ENCODE peak calls at places on chromosome 9, in six cellular contexts. P, F, G, I, B and R are unnamed samples.

GRCh38 chr9:92029553-92029952 is 79.5 kb upstream of the ROR2 start:
- DNase-seq in G (no peak), F (no peak), P (no peak), B (no peak), I (no peak), R (no peak)

GRCh38 chr9:124180557-124180956 is 77.2 kb upstream of the NEK6 start:
- DNase-seq in G (no peak), B (no peak), I (peak), F (no peak), P (no peak), R (no peak)

GRCh38 chr9:137703842-137704508 is 85.2 kb downstream of the EHMT1 start:
- DNase-seq in B (no peak), G (no peak), F (no peak), P (no peak), I (no peak), R (no peak)

GRCh38 chr9:28249424-28249823 is 676.1 kb upstream of the C9orf72 start:
- DNase-seq in G (no peak), F (no peak), B (no peak), I (no peak), P (no peak), R (no peak)

GRCh38 chr9:3525088-3525835 is 539 bp downstream of the RFX3 start:
- DNase-seq in B (no peak), G (no peak), F (peak), P (no peak), I (no peak), R (no peak)

GRCh38 chr9:89009049-89009840 is 18.0 kb downstream of the S1PR3 start:
- DNase-seq in G (no peak), I (no peak), B (no peak), P (no peak), F (no peak), R (no peak)

GRCh38 chr9:78958887-78959286 is 612.9 kb upstream of the TLE4 start:
- DNase-seq in F (no peak), G (no peak), B (no peak), I (no peak), P (no peak), R (no peak)

GRCh38 chr9:84874583-84874982 is 205.1 kb downstream of the NTRK2 start:
- DNase-seq in B (no peak), G (no peak), P (no peak), I (no peak), F (no peak), R (no peak)

GRCh38 chr9:137103206-137103999 is 11.1 kb downstream of the DPP7 start:
- DNase-seq in G (no peak), F (no peak), P (no peak), B (no peak), I (no peak), R (no peak)

GRCh38 chr9:22037954-22038690 is 29.0 kb upstream of the CDKN2B start:
- DNase-seq in F (no peak), G (peak), B (no peak), I (peak), P (peak), R (no peak)

GRCh38 chr9:128703616-128704355 is 1.5 kb downstream of the PKN3 start:
- DNase-seq in F (no peak), P (no peak), G (no peak), I (no peak), B (no peak), R (no peak)

GRCh38 chr9:127918201-127919107 is 1.6 kb upstream of the ST6GALNAC4 start:
- DNase-seq in P (no peak), G (no peak), B (no peak), I (no peak), F (no peak), R (no peak)

GRCh38 chr9:128819716-128820664 is 1.7 kb downstream of the ENDOG start:
- DNase-seq in P (no peak), I (no peak), F (peak), G (no peak), B (no peak), R (peak)

GRCh38 chr9:84404095-84404686 is 63.6 kb upstream of the SLC28A3 start:
- DNase-seq in G (no peak), I (no peak), P (peak), B (no peak), F (peak), R (no peak)

GRCh38 chr9:130880599-130881220 is 15.9 kb downstream of the QRFP start:
- DNase-seq in P (no peak), B (no peak), I (no peak), G (no peak), F (no peak), R (no peak)

GRCh38 chr9:110160685-110161084 is 47.3 kb downstream of the C9orf152 start:
- DNase-seq in B (no peak), P (no peak), F (no peak), G (no peak), I (no peak), R (no peak)

GRCh38 chr9:93303806-93304573 is 120.1 kb downstream of the WNK2 start:
- DNase-seq in G (no peak), I (no peak), F (no peak), P (no peak), B (no peak), R (no peak)

GRCh38 chr9:70406446-70406862 is 8.0 kb downstream of the KLF9 start:
- DNase-seq in B (no peak), P (no peak), F (peak), G (peak), I (no peak), R (no peak)

GRCh38 chr9:108478871-108479332 is 376.9 kb downstream of the ACTL7B start:
- DNase-seq in G (peak), I (peak), P (peak), F (no peak), B (no peak), R (no peak)

GRCh38 chr9:5843450-5844249 is 10.7 kb upstream of the ERMP1 start:
- DNase-seq in B (no peak), I (peak), F (peak), G (peak), P (no peak), R (no peak)

GRCh38 chr9:113992276-113992951 is 85.7 kb downstream of the AMBP start:
- DNase-seq in B (no peak), F (no peak), I (no peak), P (no peak), G (no peak), R (no peak)

GRCh38 chr9:124295097-124295794 is 37.5 kb downstream of the NEK6 start:
- DNase-seq in G (no peak), F (peak), P (no peak), B (no peak), I (no peak), R (no peak)

GRCh38 chr9:127954831-127955293 is 17.2 kb upstream of the DPM2 start:
- DNase-seq in G (no peak), B (no peak), P (no peak), I (no peak), F (no peak), R (no peak)

GRCh38 chr9:14424983-14425382 is 111.0 kb upstream of the NFIB start:
- DNase-seq in P (no peak), B (no peak), I (no peak), G (no peak), F (no peak), R (no peak)

DNA sequence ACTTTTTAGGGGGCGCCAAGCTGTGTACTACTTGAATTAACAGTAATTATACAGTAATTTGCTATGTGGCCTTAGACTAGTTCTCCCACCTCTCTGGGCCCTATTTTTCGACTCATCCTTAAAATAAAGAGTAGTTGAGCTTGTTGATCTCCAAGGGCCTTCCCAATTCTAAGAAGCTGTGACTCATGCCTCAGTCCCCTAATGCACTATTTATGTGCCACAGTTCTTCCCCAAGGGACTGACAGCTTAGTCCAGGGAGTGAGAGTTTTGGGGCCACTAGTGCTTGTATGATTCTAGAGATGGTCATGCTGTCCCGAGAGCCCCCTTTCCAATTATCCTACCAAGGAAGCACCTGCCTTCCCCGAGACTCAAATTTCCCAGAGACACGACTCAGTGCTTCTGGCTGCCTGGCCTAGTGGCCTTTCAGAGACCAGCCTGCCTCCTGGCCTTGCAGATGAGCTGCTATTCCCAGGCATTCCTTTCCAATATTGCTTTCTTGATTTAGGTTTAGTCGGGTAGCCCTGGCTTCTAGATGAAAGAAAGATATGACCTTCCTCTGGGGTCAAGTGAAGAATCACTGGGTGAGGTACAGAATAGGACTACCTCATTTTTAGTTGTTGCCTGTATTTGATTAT is 149.8 kb downstream of the PAPPA start:
- DNase-seq in B (no peak), I (no peak), P (no peak), F (peak), G (no peak), R (no peak)
- TF ChIP-seq CTCF in B (no peak), I (no peak), P (no peak), F (no peak), G (no peak), R (no peak)

DNA sequence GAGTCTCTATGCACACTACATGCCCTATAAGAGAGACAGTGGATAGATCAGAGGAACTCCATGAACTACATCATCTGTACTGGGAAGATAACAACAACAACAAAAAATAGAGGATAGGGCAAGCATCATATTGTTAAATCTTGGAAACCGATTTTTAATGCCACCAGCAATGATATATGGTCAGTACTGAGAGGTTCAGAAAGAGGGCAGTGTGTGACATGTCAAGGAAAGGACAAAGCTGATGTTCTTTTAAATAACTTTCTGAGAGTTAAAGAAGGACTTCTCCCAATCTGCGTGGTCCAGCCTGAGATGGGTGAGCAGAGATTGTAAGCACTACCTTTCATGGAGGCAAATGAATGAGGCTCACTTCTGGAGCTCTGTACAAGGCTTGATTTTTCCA is 62.0 kb upstream of the PHF24 start:
- DNase-seq in G (no peak), F (no peak), B (no peak), P (no peak), I (no peak), R (no peak)
- TF ChIP-seq CTCF in G (no peak), F (no peak), B (no peak), P (no peak), I (peak), R (no peak)

GRCh38 chr9:98364042-98364441 is 108.6 kb upstream of the TBC1D2 start:
- DNase-seq in P (no peak), I (no peak), F (no peak), B (no peak), G (no peak), R (no peak)

GRCh38 chr9:98362624-98363023 is 107.2 kb upstream of the TBC1D2 start:
- DNase-seq in I (no peak), P (no peak), G (no peak), B (no peak), F (no peak), R (no peak)

GRCh38 chr9:98367371-98367900 is 112.0 kb upstream of the TBC1D2 start:
- DNase-seq in P (no peak), F (no peak), B (no peak), I (no peak), G (no peak), R (no peak)

GRCh38 chr9:98365724-98366123 is 110.3 kb upstream of the TBC1D2 start:
- DNase-seq in F (no peak), B (no peak), I (no peak), P (no peak), G (no peak), R (no peak)

DNA sequence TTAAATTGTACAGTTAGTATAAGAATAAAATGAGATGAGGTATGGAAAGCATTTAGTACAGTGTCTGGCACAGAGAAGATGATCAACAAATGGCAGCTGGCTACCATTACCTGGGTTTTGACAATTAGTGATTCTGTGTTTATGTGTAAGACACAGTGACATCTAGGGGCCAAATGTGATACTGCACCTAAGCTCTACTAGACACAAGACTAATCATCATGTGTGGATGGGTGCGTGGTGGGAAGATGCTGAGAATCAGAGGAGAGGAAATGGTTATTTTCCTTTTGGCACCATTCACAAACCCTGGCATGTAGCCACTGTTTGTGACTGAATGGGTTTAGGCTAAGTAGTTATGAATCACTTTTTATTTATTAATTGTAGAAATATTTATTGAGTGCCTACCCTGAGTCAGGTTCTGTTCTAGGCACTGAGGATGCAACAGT is 109.8 kb upstream of the TBC1D2 start:
- DNase-seq in G (no peak), F (no peak), I (peak), B (no peak), P (no peak), R (no peak)
- TF ChIP-seq CTCF in G (peak), F (peak), I (peak), B (no peak), P (no peak), R (peak)

DNA sequence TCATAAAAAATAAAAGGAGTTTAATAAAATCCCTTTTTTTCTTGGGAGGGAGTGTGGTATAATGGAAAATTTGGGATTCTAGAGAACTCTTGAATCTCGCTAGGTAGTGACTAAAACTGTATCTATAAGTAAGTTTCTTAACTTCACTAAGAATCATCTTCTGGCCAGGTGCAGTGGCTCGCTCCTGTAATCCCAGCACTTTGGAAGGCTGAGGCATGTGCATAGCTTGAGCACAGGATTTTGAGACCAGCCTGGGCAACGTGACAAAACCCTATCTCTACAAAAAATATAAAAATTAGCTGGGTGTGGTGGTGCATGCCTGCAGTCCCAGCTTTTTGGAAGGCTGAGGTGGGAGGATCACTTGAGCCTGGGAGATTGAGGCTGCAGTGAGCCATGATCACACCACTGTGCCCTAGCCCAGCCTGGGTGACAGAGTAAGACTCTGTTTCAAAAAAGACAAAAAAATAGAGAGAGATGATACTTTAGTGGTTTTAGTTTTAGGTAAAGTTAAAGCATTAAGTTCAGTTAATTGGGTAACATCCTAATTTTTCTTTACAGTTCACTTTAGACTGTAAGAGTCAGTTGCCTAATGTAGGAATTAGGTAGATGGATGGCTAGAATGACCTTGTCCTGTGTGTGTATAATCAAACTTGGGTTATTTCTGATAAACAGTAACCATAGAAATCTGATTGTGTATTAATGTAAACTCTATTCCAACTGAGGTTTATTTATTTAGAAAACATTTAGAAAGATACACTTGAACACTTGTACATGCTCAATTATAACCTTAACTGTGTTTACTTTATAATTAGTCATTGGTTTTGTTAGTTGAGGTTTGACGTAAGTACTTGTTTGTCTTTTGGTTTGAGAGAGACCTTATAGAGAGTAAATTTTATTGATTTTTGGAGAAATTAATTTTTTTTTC is 17.8 kb downstream of the UNC13B start:
- DNase-seq in B (no peak), I (no peak), P (no peak), F (no peak), G (no peak), R (no peak)
- TF ChIP-seq CTCF in B (no peak), I (no peak), P (no peak), F (no peak), G (no peak), R (no peak)

DNA sequence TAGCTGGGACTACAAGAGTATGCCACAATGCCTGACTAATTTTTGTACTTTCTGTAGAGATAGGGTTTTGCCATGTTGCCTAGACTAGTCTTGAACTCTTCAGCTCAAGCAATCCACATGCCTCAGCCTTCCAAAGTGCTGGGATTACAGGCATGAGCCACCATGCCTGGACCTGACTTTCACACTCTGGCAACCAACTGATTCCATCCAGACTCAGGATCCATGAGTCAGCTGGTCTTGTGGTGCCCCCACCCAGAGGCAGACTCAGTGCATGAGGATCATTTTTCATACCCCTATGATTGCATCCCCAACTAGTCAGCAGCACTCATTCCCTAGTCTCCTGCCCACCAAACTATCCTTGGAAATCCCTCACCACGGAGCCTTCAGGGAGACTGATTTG is 375.9 kb downstream of the ANXA1 start:
- DNase-seq in I (no peak), P (no peak), F (no peak), G (no peak), B (no peak), R (no peak)
- TF ChIP-seq CTCF in I (no peak), P (no peak), F (no peak), G (no peak), B (no peak), R (no peak)

GRCh38 chr9:24245988-24246387 is 299.7 kb downstream of the IZUMO3 start:
- DNase-seq in B (no peak), G (peak), F (peak), I (peak), P (peak), R (no peak)
- TF ChIP-seq CTCF in B (no peak), G (peak), F (peak), I (peak), P (peak), R (peak)

GRCh38 chr9:122819326-122819725 is 9.1 kb downstream of the PDCL start:
- DNase-seq in P (no peak), B (no peak), G (peak), I (no peak), F (no peak), R (no peak)
- TF ChIP-seq CTCF in P (no peak), B (no peak), G (no peak), I (no peak), F (no peak), R (no peak)

GRCh38 chr9:2469681-2470141 is 151.9 kb upstream of the VLDLR start:
- DNase-seq in I (no peak), B (no peak), F (peak), G (peak), P (peak), R (no peak)
- TF ChIP-seq CTCF in I (no peak), B (no peak), F (no peak), G (no peak), P (no peak), R (peak)

DNA sequence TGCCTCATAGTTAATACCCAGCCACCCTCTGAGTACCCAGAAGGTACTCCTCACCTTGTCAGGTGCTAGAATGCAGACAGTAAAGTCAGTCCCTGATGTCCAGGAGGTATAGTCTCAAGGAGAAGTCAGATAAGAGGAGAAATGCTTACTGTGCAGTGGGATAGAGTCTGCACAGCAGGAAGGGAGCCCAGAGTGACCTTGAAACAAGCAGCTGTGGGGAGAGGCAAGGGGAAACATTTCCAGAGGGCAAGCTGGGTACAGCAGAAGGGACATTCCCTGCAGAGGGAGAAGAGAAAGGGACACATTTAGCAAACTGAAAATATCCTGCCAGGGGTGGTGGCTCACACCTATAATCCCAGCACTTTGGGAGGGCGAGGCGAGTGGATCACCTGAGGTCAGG is 122.8 kb downstream of the GCNT1 start:
- DNase-seq in I (no peak), F (no peak), G (no peak), B (no peak), P (no peak), R (no peak)
- TF ChIP-seq CTCF in I (no peak), F (no peak), G (no peak), B (no peak), P (no peak), R (no peak)

DNA sequence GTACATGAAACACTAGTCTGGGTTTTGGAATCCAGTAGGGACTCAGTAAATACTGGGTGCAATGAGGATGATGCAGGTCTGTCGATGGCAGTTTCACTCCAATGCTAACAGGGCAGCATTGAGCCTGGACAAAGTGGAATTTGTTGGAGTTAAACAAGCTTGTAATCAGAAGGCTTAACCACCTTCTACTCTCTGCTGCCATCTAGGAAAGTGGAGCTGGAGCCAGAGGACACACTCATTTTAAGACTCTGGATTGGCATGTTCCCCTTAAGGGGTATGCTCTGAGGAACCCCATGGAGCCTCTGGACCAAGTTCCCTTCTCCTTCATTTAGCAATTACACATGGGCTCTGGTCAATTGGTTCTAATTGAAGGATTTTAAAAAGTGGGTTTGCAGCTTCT is 331.0 kb upstream of the ADAMTSL1 start:
- DNase-seq in I (no peak), G (no peak), B (no peak), P (no peak), F (no peak), R (no peak)
- TF ChIP-seq CTCF in I (peak), G (peak), B (no peak), P (peak), F (peak), R (peak)